ENCODE peak calls at places on chromosome 12, in four cellular contexts. I is lung; G is esophagus squamous epithelium; Z is naive thymus-derived CD4-positive, alpha-beta T cell. J is an unnamed sample. For H3K27me3, the result is how much of the 10 kb centered on the place peaks cover.

GRCh38 chr12:58888131-58888783 is 32.0 kb downstream of the LRIG3 start:
- DNase-seq in Z (no peak), I (no peak), G (no peak), J (no peak)

GRCh38 chr12:82517808-82518207 is 159.5 kb downstream of the METTL25 start:
- DNase-seq in I (no peak), Z (no peak), G (no peak), J (no peak)

GRCh38 chr12:89244536-89244935 is 107.8 kb downstream of the DUSP6 start:
- DNase-seq in I (no peak), G (no peak), Z (no peak), J (peak)

GRCh38 chr12:46983959-46984833 is 95.2 kb upstream of the PCED1B start:
- DNase-seq in G (no peak), I (no peak), Z (no peak), J (peak)

GRCh38 chr12:18068355-18068754 is 21.6 kb downstream of the RERGL start:
- DNase-seq in G (no peak), Z (no peak), I (no peak), J (no peak)

GRCh38 chr12:124814741-124815613 is 48.7 kb downstream of the SCARB1 start:
- DNase-seq in G (no peak), I (no peak), Z (no peak), J (no peak)

GRCh38 chr12:32917094-32917611 is 20.6 kb upstream of the PKP2 start:
- DNase-seq in G (no peak), Z (no peak), I (no peak), J (no peak)

GRCh38 chr12:62604856-62605255 is 138.2 kb downstream of the MON2 start:
- DNase-seq in Z (no peak), G (no peak), I (no peak), J (no peak)

GRCh38 chr12:107035733-107036132 is 48.8 kb upstream of the MTERF2 start:
- DNase-seq in Z (no peak), G (no peak), I (no peak), J (no peak)

GRCh38 chr12:90978117-90978770 is 23.3 kb upstream of the CCER1 start:
- DNase-seq in I (no peak), Z (no peak), G (no peak), J (no peak)

GRCh38 chr12:11753151-11753501 is 103.7 kb downstream of the ETV6 start:
- DNase-seq in I (no peak), Z (no peak), G (no peak), J (no peak)

GRCh38 chr12:78778339-78778738 is 86.2 kb upstream of the SYT1 start:
- DNase-seq in I (no peak), G (no peak), Z (no peak), J (no peak)

GRCh38 chr12:575948-576612 is 87.2 kb downstream of the NINJ2 start:
- DNase-seq in Z (peak), I (peak), G (no peak), J (peak)

GRCh38 chr12:131164096-131164872 is 210.6 kb downstream of the ADGRD1 start:
- DNase-seq in I (no peak), Z (no peak), G (no peak), J (no peak)

GRCh38 chr12:83161451-83161850 is 474.7 kb downstream of the TMTC2 start:
- DNase-seq in Z (no peak), G (no peak), I (no peak), J (no peak)

GRCh38 chr12:18887368-18887767 is 149.4 kb downstream of the CAPZA3 start:
- DNase-seq in G (no peak), I (no peak), Z (no peak), J (no peak)

GRCh38 chr12:19529933-19530630 is 90.8 kb downstream of the AEBP2 start:
- DNase-seq in Z (no peak), I (no peak), G (no peak), J (no peak)

GRCh38 chr12:49345840-49346658 is 639 bp upstream of the DNAJC22 start:
- DNase-seq in G (no peak), Z (no peak), I (no peak), J (no peak)
- H3K27me3 ChIP-seq in G (under half), Z (under half), I (under half), J (under half)

GRCh38 chr12:8032242-8033152 is at the start of gene FOXJ2:
- DNase-seq in Z (peak), G (no peak), I (peak), J (peak)

GRCh38 chr12:8034802-8035201 is 2.3 kb downstream of the FOXJ2 start:
- DNase-seq in G (no peak), I (no peak), Z (no peak), J (no peak)

GRCh38 chr12:8031872-8032241 is 659 bp upstream of the FOXJ2 start:
- DNase-seq in Z (no peak), I (no peak), G (no peak), J (no peak)

GRCh38 chr12:8035440-8036010 is 3.0 kb downstream of the FOXJ2 start:
- DNase-seq in Z (no peak), G (no peak), I (no peak), J (no peak)

DNA sequence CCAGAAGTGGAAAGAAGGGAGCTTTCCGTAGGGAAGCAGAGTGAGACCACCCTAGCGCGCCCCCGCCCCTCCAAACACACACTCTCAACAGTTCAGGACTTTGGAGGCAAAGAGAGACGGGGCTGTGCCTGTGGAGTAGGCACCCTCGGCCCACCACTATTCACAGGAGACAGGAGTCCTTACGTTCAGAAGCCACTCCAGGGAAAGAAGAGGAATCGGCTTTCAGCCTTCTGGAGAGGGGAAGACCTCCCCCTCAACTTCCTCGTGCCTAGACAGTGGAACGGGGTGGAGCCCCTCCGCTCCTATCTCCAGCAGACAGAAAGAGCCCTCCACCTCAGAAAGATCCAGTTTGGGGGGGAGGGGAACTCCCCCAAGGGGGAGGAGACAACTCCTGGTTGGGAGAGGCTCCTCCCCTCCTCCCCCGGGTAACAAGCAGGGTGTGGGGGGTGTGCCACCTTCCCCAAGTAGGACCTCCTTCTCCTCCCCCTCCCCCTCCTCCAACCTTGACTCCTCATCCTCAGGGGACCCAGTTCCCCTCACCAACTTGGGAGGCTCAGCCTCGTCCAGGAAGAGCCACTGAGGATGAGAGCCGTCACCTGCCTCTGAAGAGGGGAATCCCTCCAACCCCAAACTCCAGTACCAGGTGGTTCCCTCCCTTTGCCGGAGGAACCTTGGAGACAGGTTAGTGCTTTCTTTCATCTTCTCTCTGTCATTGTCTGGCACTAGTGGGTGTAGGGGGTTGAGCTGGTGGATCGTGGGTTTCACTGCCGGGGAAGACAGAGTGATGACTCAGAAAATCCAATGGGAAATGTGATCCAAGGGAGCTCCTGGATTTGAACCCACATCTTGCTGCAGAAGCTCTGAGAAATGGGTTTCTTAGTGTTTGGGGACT is 883 bp downstream of the FOXJ2 start:
- DNase-seq in I (peak), Z (peak), G (no peak), J (peak)
- H3K27me3 ChIP-seq in I (under half), Z (under half), G (under half), J (under half)

GRCh38 chr12:123044351-123044750 is 63.9 kb downstream of the ARL6IP4 start:
- DNase-seq in Z (no peak), I (no peak), G (no peak), J (no peak)

GRCh38 chr12:123045678-123046077 is 65.2 kb downstream of the ARL6IP4 start:
- DNase-seq in G (no peak), I (no peak), Z (no peak), J (no peak)

GRCh38 chr12:123047289-123047688 is 66.8 kb downstream of the ARL6IP4 start:
- DNase-seq in I (no peak), G (no peak), Z (no peak), J (no peak)

GRCh38 chr12:123043536-123044001 is 63.1 kb downstream of the ARL6IP4 start:
- DNase-seq in Z (peak), G (no peak), I (peak), J (peak)

DNA sequence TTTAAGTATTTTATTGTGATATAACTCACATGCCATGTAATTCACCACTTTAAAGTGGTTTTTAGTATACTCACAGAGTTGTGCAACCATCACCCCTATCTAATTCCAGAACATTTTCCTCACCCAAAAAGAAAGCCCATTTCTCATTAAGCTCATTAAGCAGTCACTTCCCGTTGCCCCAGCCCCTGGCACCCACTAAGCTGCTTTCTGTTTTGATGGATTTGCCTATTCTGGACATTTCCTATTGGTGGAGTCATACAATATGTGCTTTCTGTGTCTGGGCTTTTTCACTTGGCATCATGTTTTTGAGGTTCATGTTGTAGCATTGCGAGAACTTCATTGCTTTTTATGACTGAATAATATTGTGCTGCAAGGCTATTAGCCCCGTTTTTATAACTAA is 66.0 kb downstream of the ARL6IP4 start:
- DNase-seq in I (no peak), Z (no peak), G (no peak), J (no peak)
- H3K27me3 ChIP-seq in I (under half), Z (under half), G (under half), J (under half)

GRCh38 chr12:64390275-64390851 is at the start of gene C12orf56:
- DNase-seq in I (no peak), Z (peak), G (no peak), J (no peak)
- H3K27me3 ChIP-seq in I (under half), Z (under half), G (under half), J (under half)

GRCh38 chr12:102965281-102966155 is 8.0 kb downstream of the ASCL1 start:
- DNase-seq in Z (no peak), I (no peak), G (no peak), J (no peak)
- H3K27me3 ChIP-seq in Z (under half), I (under half), G (under half), J (under half)

GRCh38 chr12:66584673-66585072 is 94.2 kb downstream of the GRIP1 start:
- DNase-seq in G (no peak), I (no peak), Z (no peak), J (no peak)
- H3K27me3 ChIP-seq in G (under half), I (under half), Z (under half), J (under half)

DNA sequence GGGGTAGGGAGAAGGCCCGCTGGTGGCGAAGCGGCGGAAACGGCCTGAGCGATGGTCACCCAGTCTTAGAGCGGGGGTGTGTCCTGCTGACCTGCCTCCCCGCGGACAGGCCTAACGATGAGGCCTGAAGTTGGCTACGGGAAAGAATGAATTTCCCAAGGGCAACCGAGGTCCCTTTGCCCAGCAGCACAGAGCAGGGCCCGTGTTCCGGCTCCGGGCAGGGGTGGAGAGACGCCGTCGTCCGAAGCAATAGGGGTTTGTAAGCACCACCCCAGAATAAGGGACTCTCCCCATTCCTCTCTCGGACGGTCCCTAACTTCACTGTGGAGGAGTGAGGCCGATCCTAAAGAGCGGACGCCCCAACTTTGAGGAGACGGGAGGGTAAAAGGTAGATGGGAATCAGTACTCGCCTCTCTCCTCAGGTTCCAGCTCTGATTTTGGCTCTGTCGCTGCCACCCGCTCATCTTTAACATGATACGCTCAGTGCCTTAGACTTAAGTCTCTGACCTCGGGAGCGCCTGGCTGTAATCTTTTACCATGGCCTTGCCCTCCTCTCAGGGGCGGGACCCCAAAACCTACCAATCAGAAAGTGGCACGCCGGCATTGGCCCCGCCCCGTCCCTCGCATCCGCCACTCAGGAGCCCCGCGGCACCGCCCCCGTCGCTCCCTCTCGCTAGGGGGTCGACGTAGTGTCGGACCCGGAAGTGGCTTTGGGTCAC is at the start of gene DDIT3:
- DNase-seq in Z (peak), I (peak), G (peak), J (peak)
- H3K27me3 ChIP-seq in Z (under half), I (under half), G (under half), J (under half)